ENCODE peak calls at places on chromosome 11, in seven cellular contexts. Z, C, T, R, E, V and W are unnamed samples.

GRCh38 chr11:2940930-2941821 is 12.0 kb upstream of the PHLDA2 start:
- DNase-seq in Z (no peak), C (peak; percentile 46), T (no peak), R (no peak), E (no peak), V (no peak), W (no peak)

GRCh38 chr11:78344676-78345075 is 72.9 kb downstream of the GAB2 start:
- DNase-seq in Z (no peak), C (no peak), T (no peak), R (no peak), E (no peak), V (no peak), W (no peak)

GRCh38 chr11:69468236-69468635 is 13.2 kb upstream of the LINC01488 start:
- DNase-seq in Z (no peak), C (no peak), T (no peak), R (no peak), E (no peak), V (peak; percentile 2), W (no peak)

GRCh38 chr11:20156280-20156875 is 3.9 kb downstream of the DBX1 start:
- DNase-seq in Z (no peak), C (no peak), T (peak; percentile 34), R (no peak), E (no peak), V (no peak), W (peak; percentile 44)

GRCh38 chr11:70111269-70112016 is 33.3 kb downstream of the ANO1 start:
- DNase-seq in Z (peak; percentile 67), C (peak; percentile 50), T (no peak), R (no peak), E (peak; percentile 80), V (peak; percentile 69), W (no peak)

GRCh38 chr11:56849250-56849649 is 100.8 kb upstream of the OR9G4 start:
- DNase-seq in Z (no peak), C (no peak), T (no peak), R (no peak), E (no peak), V (no peak), W (no peak)

GRCh38 chr11:103623933-103624332 is 412.5 kb upstream of the DDI1 start:
- DNase-seq in Z (no peak), C (no peak), T (no peak), R (no peak), E (no peak), V (no peak), W (no peak)

GRCh38 chr11:20444537-20444936 is 57.0 kb downstream of the PRMT3 start:
- DNase-seq in Z (no peak), C (no peak), T (no peak), R (no peak), E (no peak), V (no peak), W (no peak)

GRCh38 chr11:68865241-68865640 is 23.5 kb upstream of the CPT1A start:
- DNase-seq in Z (no peak), C (no peak), T (no peak), R (no peak), E (no peak), V (no peak), W (no peak)

GRCh38 chr11:128890543-128891409 is at the start of gene KCNJ5:
- DNase-seq in Z (no peak), C (peak; percentile 58), T (no peak), R (no peak), E (peak; percentile 54), V (peak; percentile 40), W (no peak)

GRCh38 chr11:105033344-105033743 is 1.6 kb downstream of the CASP1 start:
- DNase-seq in Z (no peak), C (no peak), T (no peak), R (no peak), E (no peak), V (no peak), W (no peak)

GRCh38 chr11:120236169-120237107 is 3.5 kb upstream of the POU2F3 start:
- DNase-seq in Z (no peak), C (no peak), T (no peak), R (no peak), E (no peak), V (no peak), W (no peak)

GRCh38 chr11:68398870-68399865 is 61.4 kb upstream of the PPP6R3 start:
- DNase-seq in Z (peak; percentile 74), C (no peak), T (no peak), R (no peak), E (peak; percentile 80), V (peak; percentile 82), W (no peak)

GRCh38 chr11:96215094-96215782 is 127.8 kb downstream of the MAML2 start:
- DNase-seq in Z (peak; percentile 54), C (no peak), T (no peak), R (no peak), E (no peak), V (no peak), W (no peak)

GRCh38 chr11:115066111-115066660 is 387.9 kb downstream of the NXPE2 start:
- DNase-seq in Z (no peak), C (no peak), T (no peak), R (no peak), E (no peak), V (no peak), W (no peak)

GRCh38 chr11:2095542-2095941 is 43.6 kb downstream of the IGF2 start:
- DNase-seq in Z (no peak), C (no peak), T (no peak), R (no peak), E (no peak), V (no peak), W (no peak)

GRCh38 chr11:15541079-15541478 is 426.4 kb downstream of the INSC start:
- DNase-seq in Z (no peak), C (no peak), T (no peak), R (no peak), E (no peak), V (no peak), W (no peak)
- H3K4me3 ChIP-seq in Z (no peak overlapping the region), C (no peak overlapping the region), T (no peak overlapping the region), R (no peak overlapping the region), E (no peak overlapping the region), V (no peak overlapping the region), W (no peak overlapping the region)

GRCh38 chr11:72722050-72722748 is 30.0 kb downstream of the ARAP1 start:
- DNase-seq in Z (peak; percentile 96), C (peak; percentile 87), T (peak; percentile 80), R (peak; percentile 98), E (peak; percentile 84), V (peak; percentile 88), W (peak; percentile 92)
- H3K4me1 ChIP-seq in Z (peaks cover 46% of the 10 kb centered on the region), C (peaks cover 13% of the 10 kb centered on the region), T (peaks cover 46% of the 10 kb centered on the region), R (peaks cover 52% of the 10 kb centered on the region), E (peaks cover 41% of the 10 kb centered on the region), V (peaks cover 71% of the 10 kb centered on the region), W (peaks cover 53% of the 10 kb centered on the region)

DNA sequence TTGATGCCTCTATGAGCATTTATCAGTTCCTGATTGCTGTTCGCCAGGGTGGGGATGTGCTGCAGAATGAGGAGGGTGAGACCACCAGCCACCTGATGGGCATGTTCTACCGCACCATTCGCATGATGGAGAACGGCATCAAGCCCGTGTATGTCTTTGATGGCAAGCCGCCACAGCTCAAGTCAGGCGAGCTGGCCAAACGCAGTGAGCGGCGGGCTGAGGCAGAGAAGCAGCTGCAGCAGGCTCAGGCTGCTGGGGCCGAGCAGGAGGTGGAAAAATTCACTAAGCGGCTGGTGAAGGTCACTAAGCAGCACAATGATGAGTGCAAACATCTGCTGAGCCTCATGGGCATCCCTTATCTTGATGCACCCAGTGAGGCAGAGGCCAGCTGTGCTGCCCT is 2.7 kb downstream of the FEN1 start:
- DNase-seq in Z (no peak), C (no peak), T (no peak), R (no peak), E (no peak), V (no peak), W (no peak)
- H3K36me3 ChIP-seq in Z (no peaks in the 10 kb centered on the region), C (no peaks in the 10 kb centered on the region), T (no peaks in the 10 kb centered on the region), R (peaks cover 13% of the 10 kb centered on the region), E (peaks cover 31% of the 10 kb centered on the region), V (peaks cover 14% of the 10 kb centered on the region), W (peaks cover 7% of the 10 kb centered on the region)

DNA sequence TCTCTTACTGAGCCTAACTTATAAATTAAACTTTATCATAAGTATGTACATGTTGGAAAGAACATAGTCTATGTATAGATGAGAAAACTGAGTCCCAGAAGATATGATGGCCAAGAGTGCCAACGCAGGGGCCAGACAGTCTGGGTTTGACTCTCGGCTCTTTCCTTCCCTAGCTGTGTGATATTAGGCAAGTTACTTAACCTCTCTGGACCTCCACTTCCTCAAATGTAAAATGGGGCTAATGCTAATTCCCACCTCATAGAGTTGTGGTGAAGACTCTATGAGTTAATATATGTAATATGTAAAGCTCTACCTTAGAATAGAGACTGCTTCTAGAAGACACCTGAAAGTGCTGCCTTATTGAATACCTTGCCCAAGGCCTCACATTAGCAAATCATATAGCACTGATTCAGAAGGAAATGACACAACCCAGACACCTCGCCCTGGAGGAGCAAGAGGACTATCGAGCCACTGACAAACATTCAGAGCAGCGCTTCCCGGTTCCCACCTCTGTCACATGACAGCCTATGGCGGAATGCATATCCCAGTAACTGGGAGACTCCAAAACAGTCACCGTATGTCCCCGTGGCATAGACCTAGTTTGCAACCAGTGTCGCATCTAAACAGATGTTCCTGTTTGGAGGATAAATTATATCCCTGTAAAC is 11.3 kb upstream of the CCDC86 start:
- DNase-seq in Z (no peak), C (no peak), T (no peak), R (no peak), E (no peak), V (no peak), W (no peak)
- H3K4me3 ChIP-seq in Z (no peak overlapping the region), C (no peak overlapping the region), T (no peak overlapping the region), R (no peak overlapping the region), E (no peak overlapping the region), V (no peak overlapping the region), W (no peak overlapping the region)

GRCh38 chr11:76772100-76772782 is 10.9 kb upstream of the TSKU start:
- DNase-seq in Z (no peak), C (no peak), T (no peak), R (no peak), E (no peak), V (no peak), W (no peak)
- H3K4me1 ChIP-seq in Z (peaks cover 15% of the 10 kb centered on the region), C (no peaks in the 10 kb centered on the region), T (peaks cover 7% of the 10 kb centered on the region), R (peaks cover 60% of the 10 kb centered on the region), E (peaks cover 48% of the 10 kb centered on the region), V (peaks cover 77% of the 10 kb centered on the region), W (peaks cover 14% of the 10 kb centered on the region)

DNA sequence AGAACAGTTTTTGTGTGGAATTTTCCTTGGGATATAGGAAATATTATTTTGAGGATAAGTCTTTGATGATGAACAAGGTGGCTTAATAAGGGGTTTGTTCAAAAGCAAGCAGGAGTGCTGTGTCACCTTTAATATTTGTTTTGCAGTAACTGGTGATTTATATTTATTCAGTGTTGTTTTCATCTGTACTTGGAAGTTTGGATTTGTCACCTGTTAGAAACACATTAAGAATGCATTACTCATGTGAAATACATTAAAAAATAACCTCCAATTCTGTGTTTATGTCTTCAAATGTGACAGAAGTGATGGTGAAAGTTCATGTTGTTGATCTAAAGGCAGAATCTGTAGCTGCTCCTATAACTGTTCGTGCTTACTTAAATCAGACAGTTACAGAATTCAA is 70.5 kb downstream of the DKK3 start:
- DNase-seq in Z (no peak), C (no peak), T (no peak), R (no peak), E (no peak), V (no peak), W (no peak)
- H3K36me3 ChIP-seq in Z (peaks cover 80% of the 10 kb centered on the region), C (peaks cover 27% of the 10 kb centered on the region), T (peaks cover 8% of the 10 kb centered on the region), R (peaks cover 81% of the 10 kb centered on the region), E (peaks cover 100% of the 10 kb centered on the region), V (peaks cover 82% of the 10 kb centered on the region), W (peaks cover 40% of the 10 kb centered on the region)